ENCODE peak calls at places on chromosomes 1 and 21, in nine cellular contexts. One of them, this sample, is unnamed.

GRCh38 chr1:10025354-10025753 is 7.4 kb upstream of the UBE4B start:
- DNase-seq in brain microvascular endothelial cell: no peak
- DNase-seq in progenitor cell of endocrine pancreas: no peak
- DNase-seq in posterior cingulate gyrus: no peak
- DNase-seq in left lung: no peak
- DNase-seq in mesendoderm: no peak
- DNase-seq in HT1080: no peak
- DNase-seq in ACHN: no peak
- DNase-seq in stimulated activated naive CD8-positive, alpha-beta T cell treated with anti-CD3 and anti-CD28 coated beads, Interleukin-15, amount 100 ng/mL, for 72 hours: no peak
- DNase-seq in this sample: no peak

GRCh38 chr1:23471473-23472075 is 12.4 kb downstream of the ASAP3 start:
- DNase-seq in brain microvascular endothelial cell: no peak
- DNase-seq in progenitor cell of endocrine pancreas: no peak
- DNase-seq in posterior cingulate gyrus: peak; percentile 2
- DNase-seq in left lung: no peak
- DNase-seq in mesendoderm: no peak
- DNase-seq in HT1080: no peak
- DNase-seq in ACHN: no peak
- DNase-seq in stimulated activated naive CD8-positive, alpha-beta T cell treated with anti-CD3 and anti-CD28 coated beads, Interleukin-15, amount 100 ng/mL, for 72 hours: no peak
- DNase-seq in this sample: no peak

GRCh38 chr1:196136396-196136795 is 471.8 kb downstream of the KCNT2 start:
- DNase-seq in brain microvascular endothelial cell: no peak
- DNase-seq in progenitor cell of endocrine pancreas: no peak
- DNase-seq in posterior cingulate gyrus: no peak
- DNase-seq in left lung: no peak
- DNase-seq in mesendoderm: no peak
- DNase-seq in HT1080: no peak
- DNase-seq in ACHN: no peak
- DNase-seq in stimulated activated naive CD8-positive, alpha-beta T cell treated with anti-CD3 and anti-CD28 coated beads, Interleukin-15, amount 100 ng/mL, for 72 hours: no peak
- DNase-seq in this sample: no peak

GRCh38 chr21:35051287-35051818 is 2.3 kb upstream of the RUNX1 start:
- DNase-seq in brain microvascular endothelial cell: peak; percentile 71
- DNase-seq in progenitor cell of endocrine pancreas: peak; percentile 56
- DNase-seq in posterior cingulate gyrus: peak; percentile 92
- DNase-seq in left lung: peak; percentile 95
- DNase-seq in mesendoderm: peak; percentile 91
- DNase-seq in HT1080: peak; percentile 94
- DNase-seq in ACHN: peak; percentile 88
- DNase-seq in stimulated activated naive CD8-positive, alpha-beta T cell treated with anti-CD3 and anti-CD28 coated beads, Interleukin-15, amount 100 ng/mL, for 72 hours: peak; percentile 76
- DNase-seq in this sample: peak; percentile 92

GRCh38 chr1:119808972-119809550 is 2.2 kb downstream of the REG4 start:
- DNase-seq in brain microvascular endothelial cell: peak; percentile 58
- DNase-seq in progenitor cell of endocrine pancreas: peak; percentile 55
- DNase-seq in posterior cingulate gyrus: peak; percentile 96
- DNase-seq in left lung: peak; percentile 89
- DNase-seq in mesendoderm: peak; percentile 75
- DNase-seq in HT1080: peak; percentile 70
- DNase-seq in ACHN: peak; percentile 58
- DNase-seq in stimulated activated naive CD8-positive, alpha-beta T cell treated with anti-CD3 and anti-CD28 coated beads, Interleukin-15, amount 100 ng/mL, for 72 hours: peak; percentile 54
- DNase-seq in this sample: peak; percentile 52

GRCh38 chr1:43348809-43349593 is 9.8 kb upstream of the CDC20 start:
- DNase-seq in brain microvascular endothelial cell: peak; percentile 46
- DNase-seq in progenitor cell of endocrine pancreas: peak; percentile 95
- DNase-seq in posterior cingulate gyrus: peak; percentile 95
- DNase-seq in left lung: peak; percentile 94
- DNase-seq in mesendoderm: peak; percentile 95
- DNase-seq in HT1080: peak; percentile 79
- DNase-seq in ACHN: peak; percentile 85
- DNase-seq in stimulated activated naive CD8-positive, alpha-beta T cell treated with anti-CD3 and anti-CD28 coated beads, Interleukin-15, amount 100 ng/mL, for 72 hours: peak; percentile 61
- DNase-seq in this sample: no peak

GRCh38 chr1:53398091-53398490 is 61.1 kb upstream of the DMRTB1 start:
- DNase-seq in brain microvascular endothelial cell: no peak
- DNase-seq in progenitor cell of endocrine pancreas: no peak
- DNase-seq in posterior cingulate gyrus: peak; percentile 27
- DNase-seq in left lung: no peak
- DNase-seq in mesendoderm: no peak
- DNase-seq in HT1080: no peak
- DNase-seq in ACHN: no peak
- DNase-seq in stimulated activated naive CD8-positive, alpha-beta T cell treated with anti-CD3 and anti-CD28 coated beads, Interleukin-15, amount 100 ng/mL, for 72 hours: no peak
- DNase-seq in this sample: no peak

GRCh38 chr1:245878585-245878984 is 628.5 kb downstream of the SMYD3 start:
- DNase-seq in brain microvascular endothelial cell: peak; percentile 31
- DNase-seq in progenitor cell of endocrine pancreas: no peak
- DNase-seq in posterior cingulate gyrus: no peak
- DNase-seq in left lung: no peak
- DNase-seq in mesendoderm: peak; percentile 9
- DNase-seq in HT1080: no peak
- DNase-seq in ACHN: no peak
- DNase-seq in stimulated activated naive CD8-positive, alpha-beta T cell treated with anti-CD3 and anti-CD28 coated beads, Interleukin-15, amount 100 ng/mL, for 72 hours: no peak
- DNase-seq in this sample: no peak

GRCh38 chr21:40752125-40752524 is 94.8 kb downstream of the DSCAM start:
- DNase-seq in brain microvascular endothelial cell: no peak
- DNase-seq in progenitor cell of endocrine pancreas: no peak
- DNase-seq in posterior cingulate gyrus: no peak
- DNase-seq in left lung: no peak
- DNase-seq in mesendoderm: peak; percentile 66
- DNase-seq in HT1080: no peak
- DNase-seq in ACHN: no peak
- DNase-seq in stimulated activated naive CD8-positive, alpha-beta T cell treated with anti-CD3 and anti-CD28 coated beads, Interleukin-15, amount 100 ng/mL, for 72 hours: no peak
- DNase-seq in this sample: no peak

GRCh38 chr1:166626711-166627110 is 212.6 kb upstream of the POGK start:
- DNase-seq in brain microvascular endothelial cell: no peak
- DNase-seq in progenitor cell of endocrine pancreas: no peak
- DNase-seq in posterior cingulate gyrus: no peak
- DNase-seq in left lung: no peak
- DNase-seq in mesendoderm: no peak
- DNase-seq in HT1080: no peak
- DNase-seq in ACHN: no peak
- DNase-seq in stimulated activated naive CD8-positive, alpha-beta T cell treated with anti-CD3 and anti-CD28 coated beads, Interleukin-15, amount 100 ng/mL, for 72 hours: no peak
- DNase-seq in this sample: no peak

GRCh38 chr1:210123924-210124589 is 108.5 kb upstream of the SERTAD4 start:
- DNase-seq in brain microvascular endothelial cell: peak; percentile 12
- DNase-seq in progenitor cell of endocrine pancreas: no peak
- DNase-seq in posterior cingulate gyrus: no peak
- DNase-seq in left lung: no peak
- DNase-seq in mesendoderm: no peak
- DNase-seq in HT1080: peak; percentile 85
- DNase-seq in ACHN: peak; percentile 45
- DNase-seq in stimulated activated naive CD8-positive, alpha-beta T cell treated with anti-CD3 and anti-CD28 coated beads, Interleukin-15, amount 100 ng/mL, for 72 hours: no peak
- DNase-seq in this sample: no peak

GRCh38 chr1:63619558-63619957 is 26.3 kb downstream of the PGM1 start:
- DNase-seq in brain microvascular endothelial cell: no peak
- DNase-seq in progenitor cell of endocrine pancreas: no peak
- DNase-seq in posterior cingulate gyrus: no peak
- DNase-seq in left lung: no peak
- DNase-seq in mesendoderm: no peak
- DNase-seq in HT1080: no peak
- DNase-seq in ACHN: no peak
- DNase-seq in stimulated activated naive CD8-positive, alpha-beta T cell treated with anti-CD3 and anti-CD28 coated beads, Interleukin-15, amount 100 ng/mL, for 72 hours: no peak
- DNase-seq in this sample: no peak

GRCh38 chr1:219459321-219460105 is 153.4 kb downstream of the ZC3H11B start:
- DNase-seq in brain microvascular endothelial cell: no peak
- DNase-seq in progenitor cell of endocrine pancreas: no peak
- DNase-seq in posterior cingulate gyrus: no peak
- DNase-seq in left lung: no peak
- DNase-seq in mesendoderm: no peak
- DNase-seq in HT1080: no peak
- DNase-seq in ACHN: no peak
- DNase-seq in stimulated activated naive CD8-positive, alpha-beta T cell treated with anti-CD3 and anti-CD28 coated beads, Interleukin-15, amount 100 ng/mL, for 72 hours: no peak
- DNase-seq in this sample: no peak

GRCh38 chr1:58773406-58773840 is 10.4 kb downstream of the JUN start:
- DNase-seq in brain microvascular endothelial cell: peak; percentile 79
- DNase-seq in progenitor cell of endocrine pancreas: no peak
- DNase-seq in posterior cingulate gyrus: peak; percentile 81
- DNase-seq in left lung: no peak
- DNase-seq in mesendoderm: no peak
- DNase-seq in HT1080: peak; percentile 81
- DNase-seq in ACHN: no peak
- DNase-seq in stimulated activated naive CD8-positive, alpha-beta T cell treated with anti-CD3 and anti-CD28 coated beads, Interleukin-15, amount 100 ng/mL, for 72 hours: no peak
- DNase-seq in this sample: no peak

GRCh38 chr1:110493059-110493458 is 25.9 kb downstream of the KCNA10 start:
- DNase-seq in brain microvascular endothelial cell: no peak
- DNase-seq in progenitor cell of endocrine pancreas: no peak
- DNase-seq in posterior cingulate gyrus: peak; percentile 63
- DNase-seq in left lung: no peak
- DNase-seq in mesendoderm: no peak
- DNase-seq in HT1080: no peak
- DNase-seq in ACHN: no peak
- DNase-seq in stimulated activated naive CD8-positive, alpha-beta T cell treated with anti-CD3 and anti-CD28 coated beads, Interleukin-15, amount 100 ng/mL, for 72 hours: no peak
- DNase-seq in this sample: no peak

GRCh38 chr1:219967361-219967760 is 39.0 kb upstream of the SLC30A10 start:
- DNase-seq in brain microvascular endothelial cell: no peak
- DNase-seq in progenitor cell of endocrine pancreas: no peak
- DNase-seq in posterior cingulate gyrus: no peak
- DNase-seq in left lung: no peak
- DNase-seq in mesendoderm: no peak
- DNase-seq in HT1080: no peak
- DNase-seq in ACHN: no peak
- DNase-seq in stimulated activated naive CD8-positive, alpha-beta T cell treated with anti-CD3 and anti-CD28 coated beads, Interleukin-15, amount 100 ng/mL, for 72 hours: no peak
- DNase-seq in this sample: no peak

GRCh38 chr1:220808501-220809186 is 21.9 kb downstream of the MTARC1 start:
- DNase-seq in brain microvascular endothelial cell: peak; percentile 47
- DNase-seq in progenitor cell of endocrine pancreas: no peak
- DNase-seq in posterior cingulate gyrus: no peak
- DNase-seq in left lung: no peak
- DNase-seq in mesendoderm: no peak
- DNase-seq in HT1080: peak; percentile 85
- DNase-seq in ACHN: no peak
- DNase-seq in stimulated activated naive CD8-positive, alpha-beta T cell treated with anti-CD3 and anti-CD28 coated beads, Interleukin-15, amount 100 ng/mL, for 72 hours: no peak
- DNase-seq in this sample: no peak

GRCh38 chr1:42432714-42433113 is 23.1 kb downstream of the ZMYND12 start:
- DNase-seq in brain microvascular endothelial cell: no peak
- DNase-seq in progenitor cell of endocrine pancreas: no peak
- DNase-seq in posterior cingulate gyrus: no peak
- DNase-seq in left lung: no peak
- DNase-seq in mesendoderm: peak; percentile 58
- DNase-seq in HT1080: no peak
- DNase-seq in ACHN: no peak
- DNase-seq in stimulated activated naive CD8-positive, alpha-beta T cell treated with anti-CD3 and anti-CD28 coated beads, Interleukin-15, amount 100 ng/mL, for 72 hours: no peak
- DNase-seq in this sample: no peak

GRCh38 chr1:50620680-50621329 is 197.6 kb upstream of the DMRTA2 start:
- DNase-seq in brain microvascular endothelial cell: no peak
- DNase-seq in progenitor cell of endocrine pancreas: no peak
- DNase-seq in posterior cingulate gyrus: no peak
- DNase-seq in left lung: peak; percentile 83
- DNase-seq in mesendoderm: peak; percentile 58
- DNase-seq in HT1080: peak; percentile 82
- DNase-seq in ACHN: peak; percentile 14
- DNase-seq in stimulated activated naive CD8-positive, alpha-beta T cell treated with anti-CD3 and anti-CD28 coated beads, Interleukin-15, amount 100 ng/mL, for 72 hours: no peak
- DNase-seq in this sample: no peak

GRCh38 chr21:45918835-45919467 is 62.6 kb upstream of the COL6A1 start:
- DNase-seq in brain microvascular endothelial cell: no peak
- DNase-seq in progenitor cell of endocrine pancreas: no peak
- DNase-seq in posterior cingulate gyrus: peak; percentile 56
- DNase-seq in left lung: peak; percentile 55
- DNase-seq in mesendoderm: peak; percentile 7
- DNase-seq in HT1080: no peak
- DNase-seq in ACHN: no peak
- DNase-seq in stimulated activated naive CD8-positive, alpha-beta T cell treated with anti-CD3 and anti-CD28 coated beads, Interleukin-15, amount 100 ng/mL, for 72 hours: no peak
- DNase-seq in this sample: no peak

GRCh38 chr1:42922687-42923366 is 35.8 kb downstream of the SLC2A1 start:
- DNase-seq in brain microvascular endothelial cell: peak; percentile 67
- DNase-seq in progenitor cell of endocrine pancreas: no peak
- DNase-seq in posterior cingulate gyrus: peak; percentile 85
- DNase-seq in left lung: no peak
- DNase-seq in mesendoderm: peak; percentile 98
- DNase-seq in HT1080: peak; percentile 75
- DNase-seq in ACHN: peak; percentile 79
- DNase-seq in stimulated activated naive CD8-positive, alpha-beta T cell treated with anti-CD3 and anti-CD28 coated beads, Interleukin-15, amount 100 ng/mL, for 72 hours: peak; percentile 60
- DNase-seq in this sample: no peak

GRCh38 chr1:204592246-204592948 is 76.2 kb downstream of the MDM4 start:
- DNase-seq in brain microvascular endothelial cell: no peak
- DNase-seq in progenitor cell of endocrine pancreas: no peak
- DNase-seq in posterior cingulate gyrus: no peak
- DNase-seq in left lung: no peak
- DNase-seq in mesendoderm: no peak
- DNase-seq in HT1080: no peak
- DNase-seq in ACHN: no peak
- DNase-seq in stimulated activated naive CD8-positive, alpha-beta T cell treated with anti-CD3 and anti-CD28 coated beads, Interleukin-15, amount 100 ng/mL, for 72 hours: no peak
- DNase-seq in this sample: no peak

GRCh38 chr1:223670458-223671159 is 5.1 kb upstream of the CAPN8 start:
- DNase-seq in brain microvascular endothelial cell: peak; percentile 9
- DNase-seq in progenitor cell of endocrine pancreas: peak; percentile 29
- DNase-seq in posterior cingulate gyrus: no peak
- DNase-seq in left lung: no peak
- DNase-seq in mesendoderm: peak; percentile 89
- DNase-seq in HT1080: peak; percentile 63
- DNase-seq in ACHN: peak; percentile 59
- DNase-seq in stimulated activated naive CD8-positive, alpha-beta T cell treated with anti-CD3 and anti-CD28 coated beads, Interleukin-15, amount 100 ng/mL, for 72 hours: peak; percentile 8
- DNase-seq in this sample: no peak

GRCh38 chr1:7248828-7249227 is 463.6 kb downstream of the CAMTA1 start:
- DNase-seq in brain microvascular endothelial cell: no peak
- DNase-seq in progenitor cell of endocrine pancreas: no peak
- DNase-seq in posterior cingulate gyrus: no peak
- DNase-seq in left lung: no peak
- DNase-seq in mesendoderm: no peak
- DNase-seq in HT1080: no peak
- DNase-seq in ACHN: no peak
- DNase-seq in stimulated activated naive CD8-positive, alpha-beta T cell treated with anti-CD3 and anti-CD28 coated beads, Interleukin-15, amount 100 ng/mL, for 72 hours: no peak
- DNase-seq in this sample: no peak

GRCh38 chr1:18908911-18909771 is 6.8 kb upstream of the ALDH4A1 start:
- DNase-seq in brain microvascular endothelial cell: no peak
- DNase-seq in progenitor cell of endocrine pancreas: no peak
- DNase-seq in posterior cingulate gyrus: no peak
- DNase-seq in left lung: no peak
- DNase-seq in mesendoderm: no peak
- DNase-seq in HT1080: no peak
- DNase-seq in ACHN: no peak
- DNase-seq in stimulated activated naive CD8-positive, alpha-beta T cell treated with anti-CD3 and anti-CD28 coated beads, Interleukin-15, amount 100 ng/mL, for 72 hours: no peak
- DNase-seq in this sample: no peak

GRCh38 chr1:28885472-28885877 is 28.9 kb upstream of the EPB41 start:
- DNase-seq in brain microvascular endothelial cell: no peak
- DNase-seq in progenitor cell of endocrine pancreas: no peak
- DNase-seq in posterior cingulate gyrus: no peak
- DNase-seq in left lung: no peak
- DNase-seq in mesendoderm: no peak
- DNase-seq in HT1080: no peak
- DNase-seq in ACHN: no peak
- DNase-seq in stimulated activated naive CD8-positive, alpha-beta T cell treated with anti-CD3 and anti-CD28 coated beads, Interleukin-15, amount 100 ng/mL, for 72 hours: peak; percentile 20
- DNase-seq in this sample: no peak

GRCh38 chr21:21101911-21102310 is 103.7 kb downstream of the NCAM2 start:
- DNase-seq in brain microvascular endothelial cell: peak; percentile 2
- DNase-seq in progenitor cell of endocrine pancreas: no peak
- DNase-seq in posterior cingulate gyrus: peak; percentile 83
- DNase-seq in left lung: no peak
- DNase-seq in mesendoderm: peak; percentile 79
- DNase-seq in HT1080: peak; percentile 59
- DNase-seq in ACHN: peak; percentile 70
- DNase-seq in stimulated activated naive CD8-positive, alpha-beta T cell treated with anti-CD3 and anti-CD28 coated beads, Interleukin-15, amount 100 ng/mL, for 72 hours: no peak
- DNase-seq in this sample: no peak

GRCh38 chr21:14613496-14613895 is 67.4 kb upstream of the SAMSN1 start:
- DNase-seq in brain microvascular endothelial cell: no peak
- DNase-seq in progenitor cell of endocrine pancreas: no peak
- DNase-seq in posterior cingulate gyrus: no peak
- DNase-seq in left lung: no peak
- DNase-seq in mesendoderm: no peak
- DNase-seq in HT1080: no peak
- DNase-seq in ACHN: no peak
- DNase-seq in stimulated activated naive CD8-positive, alpha-beta T cell treated with anti-CD3 and anti-CD28 coated beads, Interleukin-15, amount 100 ng/mL, for 72 hours: no peak
- DNase-seq in this sample: no peak

GRCh38 chr1:51203874-51204245 is 32.2 kb upstream of the RNF11 start:
- DNase-seq in brain microvascular endothelial cell: no peak
- DNase-seq in progenitor cell of endocrine pancreas: no peak
- DNase-seq in posterior cingulate gyrus: no peak
- DNase-seq in left lung: no peak
- DNase-seq in mesendoderm: no peak
- DNase-seq in HT1080: no peak
- DNase-seq in ACHN: no peak
- DNase-seq in stimulated activated naive CD8-positive, alpha-beta T cell treated with anti-CD3 and anti-CD28 coated beads, Interleukin-15, amount 100 ng/mL, for 72 hours: no peak
- DNase-seq in this sample: no peak

GRCh38 chr1:197139169-197139568 is 7.3 kb downstream of the ASPM start:
- DNase-seq in brain microvascular endothelial cell: no peak
- DNase-seq in progenitor cell of endocrine pancreas: no peak
- DNase-seq in posterior cingulate gyrus: peak; percentile 61
- DNase-seq in left lung: no peak
- DNase-seq in mesendoderm: no peak
- DNase-seq in HT1080: no peak
- DNase-seq in ACHN: no peak
- DNase-seq in stimulated activated naive CD8-positive, alpha-beta T cell treated with anti-CD3 and anti-CD28 coated beads, Interleukin-15, amount 100 ng/mL, for 72 hours: no peak
- DNase-seq in this sample: no peak

GRCh38 chr1:117967472-117967871 is 37.9 kb downstream of the WDR3 start:
- DNase-seq in brain microvascular endothelial cell: peak; percentile 22
- DNase-seq in progenitor cell of endocrine pancreas: no peak
- DNase-seq in posterior cingulate gyrus: no peak
- DNase-seq in left lung: no peak
- DNase-seq in mesendoderm: peak; percentile 15
- DNase-seq in HT1080: peak; percentile 32
- DNase-seq in ACHN: peak; percentile 16
- DNase-seq in stimulated activated naive CD8-positive, alpha-beta T cell treated with anti-CD3 and anti-CD28 coated beads, Interleukin-15, amount 100 ng/mL, for 72 hours: no peak
- DNase-seq in this sample: no peak